ENCODE peak calls at places on chromosome 4, in four cellular contexts. E is GM04504; G is CD4-positive, alpha-beta T cell; T is GM04503. B is an unnamed sample.
A peak's percentile ranks its signal among the peaks of the same experiment; 100 is the strongest.

GRCh38 chr4:48127882-48128394 is 6.1 kb downstream of the TXK start:
- DNase-seq in T (peak; percentile 88), E (peak; percentile 84), G (peak; percentile 62), B (peak; percentile 76)

GRCh38 chr4:137393043-137393442 is 139.3 kb downstream of the PCDH18 start:
- DNase-seq in T (no peak), E (no peak), G (no peak), B (no peak)

GRCh38 chr4:178752954-178753525 is 1310.8 kb upstream of the AGA start:
- DNase-seq in T (no peak), E (no peak), G (no peak), B (no peak)

GRCh38 chr4:56531823-56532222 is 26.2 kb downstream of the ARL9 start:
- DNase-seq in T (no peak), E (no peak), G (no peak), B (no peak)

GRCh38 chr4:122960298-122960985 is 38.0 kb upstream of the NUDT6 start:
- DNase-seq in G (no peak), T (no peak), E (no peak), B (no peak)

GRCh38 chr4:140937866-140938265 is 181.7 kb upstream of the TBC1D9 start:
- DNase-seq in T (peak; percentile 84), G (no peak), E (peak; percentile 75), B (no peak)

GRCh38 chr4:96649536-96649935 is 809.6 kb downstream of the PDHA2 start:
- DNase-seq in E (no peak), T (no peak), G (no peak), B (no peak)

GRCh38 chr4:40514409-40515025 is 115.1 kb downstream of the RBM47 start:
- DNase-seq in T (no peak), G (no peak), E (no peak), B (no peak)

GRCh38 chr4:1723131-1723801 is 1.9 kb downstream of the TACC3 start:
- DNase-seq in T (no peak), E (no peak), G (peak; percentile 74), B (no peak)

GRCh38 chr4:3403104-3403906 is 38.5 kb upstream of the HGFAC start:
- DNase-seq in T (no peak), G (no peak), E (no peak), B (no peak)

GRCh38 chr4:150342945-150343344 is 239.0 kb upstream of the MAB21L2 start:
- DNase-seq in E (no peak), G (no peak), T (no peak), B (no peak)

GRCh38 chr4:41887322-41887721 is 47.9 kb upstream of the TMEM33 start:
- DNase-seq in T (no peak), E (no peak), G (no peak), B (no peak)

GRCh38 chr4:786074-786741 is 39.7 kb downstream of the CPLX1 start:
- DNase-seq in G (no peak), T (no peak), E (no peak), B (no peak)

GRCh38 chr4:128519163-128519810 is 231.7 kb upstream of the PGRMC2 start:
- DNase-seq in G (no peak), T (no peak), E (no peak), B (no peak)